ENCODE peak calls at places on chromosome 16, in ten cellular contexts. One of them, this sample, is unnamed.

GRCh38 chr16:55279598-55279997 is 44.4 kb upstream of the IRX6 start:
- DNase-seq in stimulated activated CD4-positive, alpha-beta T cell treated with anti-CD3 and anti-CD28 coated beads, Interleukin-1b, Interleukin-23, amount 100 ng/mL, for 24 hours: no peak
- DNase-seq in posterior cingulate gyrus: no peak
- DNase-seq in activated naive CD4-positive, alpha-beta T cell treated with anti-CD3 and anti-CD28 coated beads for 36 hours: no peak
- DNase-seq in heart left ventricle: no peak
- DNase-seq in NCI-H82: no peak
- DNase-seq in anterior cingulate cortex: no peak
- DNase-seq in activated CD4-positive, alpha-beta T cell treated with anti-CD3 and anti-CD28 coated beads, Interleukin-2, amount 50 U/mL, for 48 hours: no peak
- DNase-seq in NCI-H2081 treated with DMSO at 0.1 percent for 48 hours: no peak
- DNase-seq in SHP77: no peak
- DNase-seq in this sample: no peak

GRCh38 chr16:77789085-77789611 is 784 bp downstream of the VAT1L start:
- DNase-seq in stimulated activated CD4-positive, alpha-beta T cell treated with anti-CD3 and anti-CD28 coated beads, Interleukin-1b, Interleukin-23, amount 100 ng/mL, for 24 hours: no peak
- DNase-seq in posterior cingulate gyrus: no peak
- DNase-seq in activated naive CD4-positive, alpha-beta T cell treated with anti-CD3 and anti-CD28 coated beads for 36 hours: peak; percentile 36
- DNase-seq in heart left ventricle: no peak
- DNase-seq in NCI-H82: peak; percentile 65
- DNase-seq in anterior cingulate cortex: no peak
- DNase-seq in activated CD4-positive, alpha-beta T cell treated with anti-CD3 and anti-CD28 coated beads, Interleukin-2, amount 50 U/mL, for 48 hours: no peak
- DNase-seq in NCI-H2081 treated with DMSO at 0.1 percent for 48 hours: no peak
- DNase-seq in SHP77: no peak
- DNase-seq in this sample: no peak

GRCh38 chr16:25013751-25014499 is 1.2 kb downstream of the ARHGAP17 start:
- DNase-seq in stimulated activated CD4-positive, alpha-beta T cell treated with anti-CD3 and anti-CD28 coated beads, Interleukin-1b, Interleukin-23, amount 100 ng/mL, for 24 hours: no peak
- DNase-seq in posterior cingulate gyrus: no peak
- DNase-seq in activated naive CD4-positive, alpha-beta T cell treated with anti-CD3 and anti-CD28 coated beads for 36 hours: no peak
- DNase-seq in heart left ventricle: no peak
- DNase-seq in NCI-H82: no peak
- DNase-seq in anterior cingulate cortex: no peak
- DNase-seq in activated CD4-positive, alpha-beta T cell treated with anti-CD3 and anti-CD28 coated beads, Interleukin-2, amount 50 U/mL, for 48 hours: no peak
- DNase-seq in NCI-H2081 treated with DMSO at 0.1 percent for 48 hours: no peak
- DNase-seq in SHP77: no peak
- DNase-seq in this sample: no peak

GRCh38 chr16:4373909-4374742 is 2.5 kb downstream of the VASN start:
- DNase-seq in stimulated activated CD4-positive, alpha-beta T cell treated with anti-CD3 and anti-CD28 coated beads, Interleukin-1b, Interleukin-23, amount 100 ng/mL, for 24 hours: no peak
- DNase-seq in posterior cingulate gyrus: peak; percentile 28
- DNase-seq in activated naive CD4-positive, alpha-beta T cell treated with anti-CD3 and anti-CD28 coated beads for 36 hours: no peak
- DNase-seq in heart left ventricle: peak; percentile 75
- DNase-seq in NCI-H82: no peak
- DNase-seq in anterior cingulate cortex: peak; percentile 69
- DNase-seq in activated CD4-positive, alpha-beta T cell treated with anti-CD3 and anti-CD28 coated beads, Interleukin-2, amount 50 U/mL, for 48 hours: no peak
- DNase-seq in NCI-H2081 treated with DMSO at 0.1 percent for 48 hours: no peak
- DNase-seq in SHP77: no peak
- DNase-seq in this sample: no peak

GRCh38 chr16:85663891-85664321 is 24.8 kb downstream of the GINS2 start:
- DNase-seq in stimulated activated CD4-positive, alpha-beta T cell treated with anti-CD3 and anti-CD28 coated beads, Interleukin-1b, Interleukin-23, amount 100 ng/mL, for 24 hours: no peak
- DNase-seq in posterior cingulate gyrus: no peak
- DNase-seq in activated naive CD4-positive, alpha-beta T cell treated with anti-CD3 and anti-CD28 coated beads for 36 hours: no peak
- DNase-seq in heart left ventricle: peak; percentile 29
- DNase-seq in NCI-H82: no peak
- DNase-seq in anterior cingulate cortex: no peak
- DNase-seq in activated CD4-positive, alpha-beta T cell treated with anti-CD3 and anti-CD28 coated beads, Interleukin-2, amount 50 U/mL, for 48 hours: no peak
- DNase-seq in NCI-H2081 treated with DMSO at 0.1 percent for 48 hours: no peak
- DNase-seq in SHP77: peak; percentile 84
- DNase-seq in this sample: no peak

GRCh38 chr16:30183961-30184429 is 593 bp downstream of the CORO1A start:
- DNase-seq in stimulated activated CD4-positive, alpha-beta T cell treated with anti-CD3 and anti-CD28 coated beads, Interleukin-1b, Interleukin-23, amount 100 ng/mL, for 24 hours: peak; percentile 59
- DNase-seq in posterior cingulate gyrus: no peak
- DNase-seq in activated naive CD4-positive, alpha-beta T cell treated with anti-CD3 and anti-CD28 coated beads for 36 hours: peak; percentile 90
- DNase-seq in heart left ventricle: peak; percentile 41
- DNase-seq in NCI-H82: no peak
- DNase-seq in anterior cingulate cortex: no peak
- DNase-seq in activated CD4-positive, alpha-beta T cell treated with anti-CD3 and anti-CD28 coated beads, Interleukin-2, amount 50 U/mL, for 48 hours: peak; percentile 75
- DNase-seq in NCI-H2081 treated with DMSO at 0.1 percent for 48 hours: no peak
- DNase-seq in SHP77: no peak
- DNase-seq in this sample: no peak

GRCh38 chr16:11316331-11317015 is 28.8 kb upstream of the RMI2 start:
- DNase-seq in stimulated activated CD4-positive, alpha-beta T cell treated with anti-CD3 and anti-CD28 coated beads, Interleukin-1b, Interleukin-23, amount 100 ng/mL, for 24 hours: no peak
- DNase-seq in posterior cingulate gyrus: no peak
- DNase-seq in activated naive CD4-positive, alpha-beta T cell treated with anti-CD3 and anti-CD28 coated beads for 36 hours: no peak
- DNase-seq in heart left ventricle: no peak
- DNase-seq in NCI-H82: no peak
- DNase-seq in anterior cingulate cortex: no peak
- DNase-seq in activated CD4-positive, alpha-beta T cell treated with anti-CD3 and anti-CD28 coated beads, Interleukin-2, amount 50 U/mL, for 48 hours: no peak
- DNase-seq in NCI-H2081 treated with DMSO at 0.1 percent for 48 hours: no peak
- DNase-seq in SHP77: no peak
- DNase-seq in this sample: no peak

GRCh38 chr16:74748042-74748709 is 26.4 kb downstream of the FA2H start:
- DNase-seq in stimulated activated CD4-positive, alpha-beta T cell treated with anti-CD3 and anti-CD28 coated beads, Interleukin-1b, Interleukin-23, amount 100 ng/mL, for 24 hours: no peak
- DNase-seq in posterior cingulate gyrus: peak; percentile 56
- DNase-seq in activated naive CD4-positive, alpha-beta T cell treated with anti-CD3 and anti-CD28 coated beads for 36 hours: no peak
- DNase-seq in heart left ventricle: no peak
- DNase-seq in NCI-H82: no peak
- DNase-seq in anterior cingulate cortex: peak; percentile 41
- DNase-seq in activated CD4-positive, alpha-beta T cell treated with anti-CD3 and anti-CD28 coated beads, Interleukin-2, amount 50 U/mL, for 48 hours: no peak
- DNase-seq in NCI-H2081 treated with DMSO at 0.1 percent for 48 hours: no peak
- DNase-seq in SHP77: no peak
- DNase-seq in this sample: no peak

GRCh38 chr16:68992521-68992920 is 112.9 kb upstream of the HAS3 start:
- DNase-seq in stimulated activated CD4-positive, alpha-beta T cell treated with anti-CD3 and anti-CD28 coated beads, Interleukin-1b, Interleukin-23, amount 100 ng/mL, for 24 hours: no peak
- DNase-seq in posterior cingulate gyrus: no peak
- DNase-seq in activated naive CD4-positive, alpha-beta T cell treated with anti-CD3 and anti-CD28 coated beads for 36 hours: no peak
- DNase-seq in heart left ventricle: no peak
- DNase-seq in NCI-H82: no peak
- DNase-seq in anterior cingulate cortex: no peak
- DNase-seq in activated CD4-positive, alpha-beta T cell treated with anti-CD3 and anti-CD28 coated beads, Interleukin-2, amount 50 U/mL, for 48 hours: no peak
- DNase-seq in NCI-H2081 treated with DMSO at 0.1 percent for 48 hours: no peak
- DNase-seq in SHP77: no peak
- DNase-seq in this sample: no peak

GRCh38 chr16:2799852-2800226 is 1.6 kb downstream of the PRSS41 start:
- DNase-seq in stimulated activated CD4-positive, alpha-beta T cell treated with anti-CD3 and anti-CD28 coated beads, Interleukin-1b, Interleukin-23, amount 100 ng/mL, for 24 hours: no peak
- DNase-seq in posterior cingulate gyrus: no peak
- DNase-seq in activated naive CD4-positive, alpha-beta T cell treated with anti-CD3 and anti-CD28 coated beads for 36 hours: no peak
- DNase-seq in heart left ventricle: no peak
- DNase-seq in NCI-H82: peak; percentile 32
- DNase-seq in anterior cingulate cortex: no peak
- DNase-seq in activated CD4-positive, alpha-beta T cell treated with anti-CD3 and anti-CD28 coated beads, Interleukin-2, amount 50 U/mL, for 48 hours: no peak
- DNase-seq in NCI-H2081 treated with DMSO at 0.1 percent for 48 hours: no peak
- DNase-seq in SHP77: peak; percentile 75
- DNase-seq in this sample: no peak

GRCh38 chr16:84532299-84532724 is 27.9 kb upstream of the MEAK7 start:
- DNase-seq in stimulated activated CD4-positive, alpha-beta T cell treated with anti-CD3 and anti-CD28 coated beads, Interleukin-1b, Interleukin-23, amount 100 ng/mL, for 24 hours: no peak
- DNase-seq in posterior cingulate gyrus: no peak
- DNase-seq in activated naive CD4-positive, alpha-beta T cell treated with anti-CD3 and anti-CD28 coated beads for 36 hours: no peak
- DNase-seq in heart left ventricle: peak; percentile 76
- DNase-seq in NCI-H82: no peak
- DNase-seq in anterior cingulate cortex: no peak
- DNase-seq in activated CD4-positive, alpha-beta T cell treated with anti-CD3 and anti-CD28 coated beads, Interleukin-2, amount 50 U/mL, for 48 hours: no peak
- DNase-seq in NCI-H2081 treated with DMSO at 0.1 percent for 48 hours: no peak
- DNase-seq in SHP77: no peak
- DNase-seq in this sample: peak; percentile 55

GRCh38 chr16:1744338-1744840 is 27.0 kb downstream of the NME3 start:
- DNase-seq in stimulated activated CD4-positive, alpha-beta T cell treated with anti-CD3 and anti-CD28 coated beads, Interleukin-1b, Interleukin-23, amount 100 ng/mL, for 24 hours: no peak
- DNase-seq in posterior cingulate gyrus: no peak
- DNase-seq in activated naive CD4-positive, alpha-beta T cell treated with anti-CD3 and anti-CD28 coated beads for 36 hours: no peak
- DNase-seq in heart left ventricle: no peak
- DNase-seq in NCI-H82: no peak
- DNase-seq in anterior cingulate cortex: no peak
- DNase-seq in activated CD4-positive, alpha-beta T cell treated with anti-CD3 and anti-CD28 coated beads, Interleukin-2, amount 50 U/mL, for 48 hours: no peak
- DNase-seq in NCI-H2081 treated with DMSO at 0.1 percent for 48 hours: no peak
- DNase-seq in SHP77: no peak
- DNase-seq in this sample: no peak

GRCh38 chr16:71882505-71883192 is 1.3 kb downstream of the ZNF821 start:
- DNase-seq in stimulated activated CD4-positive, alpha-beta T cell treated with anti-CD3 and anti-CD28 coated beads, Interleukin-1b, Interleukin-23, amount 100 ng/mL, for 24 hours: peak; percentile 70
- DNase-seq in posterior cingulate gyrus: peak; percentile 55
- DNase-seq in activated naive CD4-positive, alpha-beta T cell treated with anti-CD3 and anti-CD28 coated beads for 36 hours: peak; percentile 89
- DNase-seq in heart left ventricle: peak; percentile 45
- DNase-seq in NCI-H82: peak; percentile 88
- DNase-seq in anterior cingulate cortex: no peak
- DNase-seq in activated CD4-positive, alpha-beta T cell treated with anti-CD3 and anti-CD28 coated beads, Interleukin-2, amount 50 U/mL, for 48 hours: peak; percentile 82
- DNase-seq in NCI-H2081 treated with DMSO at 0.1 percent for 48 hours: no peak
- DNase-seq in SHP77: peak; percentile 38
- DNase-seq in this sample: peak; percentile 61

GRCh38 chr16:55653106-55653505 is 2.7 kb upstream of the SLC6A2 start:
- DNase-seq in stimulated activated CD4-positive, alpha-beta T cell treated with anti-CD3 and anti-CD28 coated beads, Interleukin-1b, Interleukin-23, amount 100 ng/mL, for 24 hours: no peak
- DNase-seq in posterior cingulate gyrus: no peak
- DNase-seq in activated naive CD4-positive, alpha-beta T cell treated with anti-CD3 and anti-CD28 coated beads for 36 hours: no peak
- DNase-seq in heart left ventricle: no peak
- DNase-seq in NCI-H82: no peak
- DNase-seq in anterior cingulate cortex: no peak
- DNase-seq in activated CD4-positive, alpha-beta T cell treated with anti-CD3 and anti-CD28 coated beads, Interleukin-2, amount 50 U/mL, for 48 hours: no peak
- DNase-seq in NCI-H2081 treated with DMSO at 0.1 percent for 48 hours: no peak
- DNase-seq in SHP77: no peak
- DNase-seq in this sample: no peak

GRCh38 chr16:48231675-48232214 is 12.4 kb upstream of the LONP2 start:
- DNase-seq in stimulated activated CD4-positive, alpha-beta T cell treated with anti-CD3 and anti-CD28 coated beads, Interleukin-1b, Interleukin-23, amount 100 ng/mL, for 24 hours: no peak
- DNase-seq in posterior cingulate gyrus: peak; percentile 17
- DNase-seq in activated naive CD4-positive, alpha-beta T cell treated with anti-CD3 and anti-CD28 coated beads for 36 hours: peak; percentile 73
- DNase-seq in heart left ventricle: no peak
- DNase-seq in NCI-H82: peak; percentile 49
- DNase-seq in anterior cingulate cortex: peak; percentile 5
- DNase-seq in activated CD4-positive, alpha-beta T cell treated with anti-CD3 and anti-CD28 coated beads, Interleukin-2, amount 50 U/mL, for 48 hours: peak; percentile 53
- DNase-seq in NCI-H2081 treated with DMSO at 0.1 percent for 48 hours: no peak
- DNase-seq in SHP77: peak; percentile 14
- DNase-seq in this sample: no peak

GRCh38 chr16:27460663-27461482 is 58.9 kb downstream of the IL21R start:
- DNase-seq in stimulated activated CD4-positive, alpha-beta T cell treated with anti-CD3 and anti-CD28 coated beads, Interleukin-1b, Interleukin-23, amount 100 ng/mL, for 24 hours: no peak
- DNase-seq in posterior cingulate gyrus: no peak
- DNase-seq in activated naive CD4-positive, alpha-beta T cell treated with anti-CD3 and anti-CD28 coated beads for 36 hours: no peak
- DNase-seq in heart left ventricle: no peak
- DNase-seq in NCI-H82: no peak
- DNase-seq in anterior cingulate cortex: no peak
- DNase-seq in activated CD4-positive, alpha-beta T cell treated with anti-CD3 and anti-CD28 coated beads, Interleukin-2, amount 50 U/mL, for 48 hours: no peak
- DNase-seq in NCI-H2081 treated with DMSO at 0.1 percent for 48 hours: no peak
- DNase-seq in SHP77: no peak
- DNase-seq in this sample: no peak

GRCh38 chr16:87201052-87201451 is 116.1 kb downstream of the C16orf95 start:
- DNase-seq in stimulated activated CD4-positive, alpha-beta T cell treated with anti-CD3 and anti-CD28 coated beads, Interleukin-1b, Interleukin-23, amount 100 ng/mL, for 24 hours: no peak
- DNase-seq in posterior cingulate gyrus: peak; percentile 13
- DNase-seq in activated naive CD4-positive, alpha-beta T cell treated with anti-CD3 and anti-CD28 coated beads for 36 hours: no peak
- DNase-seq in heart left ventricle: peak; percentile 82
- DNase-seq in NCI-H82: peak; percentile 3
- DNase-seq in anterior cingulate cortex: no peak
- DNase-seq in activated CD4-positive, alpha-beta T cell treated with anti-CD3 and anti-CD28 coated beads, Interleukin-2, amount 50 U/mL, for 48 hours: no peak
- DNase-seq in NCI-H2081 treated with DMSO at 0.1 percent for 48 hours: no peak
- DNase-seq in SHP77: no peak
- DNase-seq in this sample: peak; percentile 55

GRCh38 chr16:75938818-75939217 is 212.5 kb upstream of the CPHXL start:
- DNase-seq in stimulated activated CD4-positive, alpha-beta T cell treated with anti-CD3 and anti-CD28 coated beads, Interleukin-1b, Interleukin-23, amount 100 ng/mL, for 24 hours: no peak
- DNase-seq in posterior cingulate gyrus: no peak
- DNase-seq in activated naive CD4-positive, alpha-beta T cell treated with anti-CD3 and anti-CD28 coated beads for 36 hours: no peak
- DNase-seq in heart left ventricle: no peak
- DNase-seq in NCI-H82: no peak
- DNase-seq in anterior cingulate cortex: no peak
- DNase-seq in activated CD4-positive, alpha-beta T cell treated with anti-CD3 and anti-CD28 coated beads, Interleukin-2, amount 50 U/mL, for 48 hours: no peak
- DNase-seq in NCI-H2081 treated with DMSO at 0.1 percent for 48 hours: no peak
- DNase-seq in SHP77: no peak
- DNase-seq in this sample: no peak

GRCh38 chr16:79466111-79466510 is 134.4 kb downstream of the MAF start:
- DNase-seq in stimulated activated CD4-positive, alpha-beta T cell treated with anti-CD3 and anti-CD28 coated beads, Interleukin-1b, Interleukin-23, amount 100 ng/mL, for 24 hours: no peak
- DNase-seq in posterior cingulate gyrus: no peak
- DNase-seq in activated naive CD4-positive, alpha-beta T cell treated with anti-CD3 and anti-CD28 coated beads for 36 hours: no peak
- DNase-seq in heart left ventricle: no peak
- DNase-seq in NCI-H82: no peak
- DNase-seq in anterior cingulate cortex: no peak
- DNase-seq in activated CD4-positive, alpha-beta T cell treated with anti-CD3 and anti-CD28 coated beads, Interleukin-2, amount 50 U/mL, for 48 hours: no peak
- DNase-seq in NCI-H2081 treated with DMSO at 0.1 percent for 48 hours: no peak
- DNase-seq in SHP77: no peak
- DNase-seq in this sample: no peak

GRCh38 chr16:8863594-8864424 is 5.0 kb downstream of the CARHSP1 start:
- DNase-seq in stimulated activated CD4-positive, alpha-beta T cell treated with anti-CD3 and anti-CD28 coated beads, Interleukin-1b, Interleukin-23, amount 100 ng/mL, for 24 hours: no peak
- DNase-seq in posterior cingulate gyrus: peak; percentile 77
- DNase-seq in activated naive CD4-positive, alpha-beta T cell treated with anti-CD3 and anti-CD28 coated beads for 36 hours: no peak
- DNase-seq in heart left ventricle: peak; percentile 66
- DNase-seq in NCI-H82: peak; percentile 34
- DNase-seq in anterior cingulate cortex: peak; percentile 88
- DNase-seq in activated CD4-positive, alpha-beta T cell treated with anti-CD3 and anti-CD28 coated beads, Interleukin-2, amount 50 U/mL, for 48 hours: no peak
- DNase-seq in NCI-H2081 treated with DMSO at 0.1 percent for 48 hours: no peak
- DNase-seq in SHP77: no peak
- DNase-seq in this sample: peak; percentile 74

This sample was measured in frontal cortex.